ENCODE peak calls at places on chromosomes 4 and X, in six cellular contexts. L, Y, P, G, K and A are unnamed samples.

GRCh38 chrX:122219735-122220134 is 964.3 kb upstream of the GRIA3 start:
- DNase-seq in P (no peak), G (no peak), K (no peak), Y (no peak), L (no peak), A (no peak)

GRCh38 chr4:158122501-158122900 is 50.3 kb downstream of the GASK1B start:
- DNase-seq in Y (no peak), P (no peak), L (no peak), G (peak), K (no peak), A (peak)

GRCh38 chr4:56907009-56907408 is 691 bp upstream of the REST start:
- DNase-seq in Y (no peak), G (no peak), K (no peak), P (peak), L (no peak), A (no peak)

GRCh38 chr4:107094332-107094731 is 58.2 kb upstream of the DKK2 start:
- DNase-seq in L (no peak), G (peak), K (peak), Y (no peak), P (peak), A (peak)

GRCh38 chr4:159400782-159401712 is 298.2 kb downstream of the RAPGEF2 start:
- DNase-seq in P (no peak), Y (no peak), K (no peak), L (no peak), G (peak), A (peak)

GRCh38 chr4:144711685-144712456 is 65.9 kb downstream of the HHIP start:
- DNase-seq in K (no peak), L (no peak), P (no peak), Y (peak), G (no peak), A (no peak)

GRCh38 chr4:77762531-77762930 is 56.6 kb downstream of the CNOT6L start:
- DNase-seq in G (no peak), K (no peak), P (no peak), Y (no peak), L (no peak), A (no peak)

GRCh38 chr4:137300776-137301175 is 231.5 kb downstream of the PCDH18 start:
- DNase-seq in L (no peak), P (no peak), G (no peak), Y (peak), K (no peak), A (no peak)

GRCh38 chr4:51960486-51960885 is 59.7 kb downstream of the LRRC66 start:
- DNase-seq in Y (no peak), K (no peak), L (no peak), P (no peak), G (no peak), A (no peak)

GRCh38 chr4:151415978-151416377 is 7.0 kb downstream of the FHIP1A start:
- DNase-seq in L (no peak), K (no peak), Y (no peak), P (no peak), G (peak), A (peak)

GRCh38 chr4:8857682-8858187 is 13.9 kb downstream of the HMX1 start:
- DNase-seq in P (peak), Y (no peak), K (no peak), G (no peak), L (no peak), A (no peak)

GRCh38 chrX:22365460-22365859 is 92.7 kb downstream of the CBLL2 start:
- DNase-seq in P (no peak), L (no peak), Y (no peak), G (peak), K (no peak), A (peak)

GRCh38 chrX:111071542-111072277 is 24.3 kb upstream of the PAK3 start:
- DNase-seq in K (no peak), P (no peak), L (no peak), Y (peak), G (no peak), A (no peak)

GRCh38 chrX:96436105-96436504 is 248.5 kb upstream of the DIAPH2 start:
- DNase-seq in Y (no peak), G (peak), P (no peak), L (no peak), K (no peak), A (peak)

GRCh38 chr4:98248984-98249383 is 12.2 kb upstream of the RAP1GDS1 start:
- DNase-seq in P (no peak), L (no peak), K (no peak), Y (no peak), G (no peak), A (no peak)

GRCh38 chr4:47662975-47663374 is 174.9 kb downstream of the CORIN start:
- DNase-seq in Y (peak), K (no peak), G (no peak), L (no peak), P (peak), A (peak)

GRCh38 chr4:57602133-57602532 is 491.9 kb upstream of the IGFBP7 start:
- DNase-seq in K (no peak), Y (no peak), P (no peak), L (no peak), G (no peak), A (no peak)

GRCh38 chr4:99405433-99406115 is 29.6 kb downstream of the ADH7 start:
- DNase-seq in K (peak), P (peak), G (peak), L (peak), Y (peak), A (peak)

GRCh38 chr4:184306949-184307348 is 89.3 kb upstream of the ENPP6 start:
- DNase-seq in Y (no peak), L (no peak), K (no peak), P (no peak), G (peak), A (peak)

GRCh38 chr4:54571762-54572542 is 85.8 kb upstream of the KIT start:
- DNase-seq in K (no peak), P (peak), L (no peak), G (no peak), Y (no peak), A (no peak)

GRCh38 chr4:1305261-1305711 is 15.6 kb downstream of the MAEA start:
- DNase-seq in Y (no peak), K (no peak), L (no peak), G (no peak), P (no peak), A (no peak)

GRCh38 chr4:60582167-60582566 is 618.0 kb upstream of the ADGRL3 start:
- DNase-seq in L (no peak), Y (no peak), P (peak), G (no peak), K (no peak), A (no peak)

GRCh38 chrX:10781847-10782530 is 161.6 kb upstream of the MID1 start:
- DNase-seq in L (no peak), P (peak), Y (peak), G (no peak), K (no peak), A (no peak)

GRCh38 chr4:78904143-78904542 is 35.1 kb downstream of the PAQR3 start:
- DNase-seq in P (no peak), G (no peak), L (no peak), K (no peak), Y (no peak), A (no peak)